ENCODE peak calls at places on chromosomes 7 and 10, in ten cellular contexts. H is NCI-H187; P is activated naive CD4-positive, alpha-beta T cell treated with anti-CD3 and anti-CD28 coated beads for 36 hours; O is dermis microvascular lymphatic vessel endothelial cell; M is AG09319; R is activated B cell treated with CpG ODN at 0.5 μM for 24 hours; V is RPMI7951; K is progenitor cell of endocrine pancreas; Q is heart right ventricle; Z is prostate gland. U is an unnamed sample.

GRCh38 chr7:15560968-15561367 is 847 bp downstream of the AGMO start:
- DNase-seq in H (no peak), P (no peak), O (no peak), M (no peak), R (no peak), V (no peak), K (no peak), Q (no peak), Z (no peak), U (no peak)

GRCh38 chr7:82167568-82168314 is 275.8 kb downstream of the CACNA2D1 start:
- DNase-seq in H (no peak), P (no peak), O (no peak), M (no peak), R (no peak), V (no peak), K (no peak), Q (no peak), Z (no peak), U (no peak)

GRCh38 chr10:110444009-110444347 is 53.7 kb upstream of the DUSP5 start:
- DNase-seq in H (no peak), P (no peak), O (no peak), M (no peak), R (no peak), V (no peak), K (no peak), Q (peak), Z (no peak), U (no peak)

GRCh38 chr10:126017961-126018560 is 121.7 kb downstream of the FANK1 start:
- DNase-seq in H (no peak), P (no peak), O (no peak), M (peak), R (no peak), V (peak), K (no peak), Q (no peak), Z (no peak), U (no peak)

GRCh38 chr7:44762300-44762699 is 13.7 kb downstream of the ZMIZ2 start:
- DNase-seq in H (no peak), P (no peak), O (no peak), M (no peak), R (no peak), V (no peak), K (no peak), Q (no peak), Z (no peak), U (no peak)

GRCh38 chr10:75207079-75207867 is 3.3 kb upstream of the VDAC2 start:
- DNase-seq in H (no peak), P (no peak), O (no peak), M (no peak), R (no peak), V (no peak), K (no peak), Q (no peak), Z (no peak), U (no peak)

GRCh38 chr10:3902809-3903410 is 117.9 kb upstream of the KLF6 start:
- DNase-seq in H (no peak), P (no peak), O (no peak), M (no peak), R (no peak), V (no peak), K (no peak), Q (no peak), Z (no peak), U (peak)

GRCh38 chr10:17183110-17183509 is 18.4 kb downstream of the TRDMT1 start:
- DNase-seq in H (no peak), P (no peak), O (no peak), M (no peak), R (no peak), V (no peak), K (no peak), Q (no peak), Z (no peak), U (peak)

GRCh38 chr7:156903232-156903909 is 10.4 kb upstream of the LMBR1 start:
- DNase-seq in H (no peak), P (peak), O (no peak), M (no peak), R (no peak), V (peak), K (no peak), Q (peak), Z (peak), U (peak)

GRCh38 chr7:71343039-71343438 is 211.1 kb downstream of the GALNT17 start:
- DNase-seq in H (no peak), P (no peak), O (no peak), M (no peak), R (no peak), V (no peak), K (no peak), Q (no peak), Z (no peak), U (no peak)

GRCh38 chr7:22613466-22613865 is 113.5 kb upstream of the STEAP1B start:
- DNase-seq in H (no peak), P (no peak), O (no peak), M (no peak), R (no peak), V (no peak), K (no peak), Q (no peak), Z (no peak), U (no peak)

GRCh38 chr7:26515462-26515861 is 223.8 kb downstream of the SNX10 start:
- DNase-seq in H (peak), P (no peak), O (no peak), M (no peak), R (no peak), V (peak), K (no peak), Q (no peak), Z (peak), U (no peak)

GRCh38 chr10:70106958-70107791 is 25.4 kb downstream of the AIFM2 start:
- DNase-seq in H (no peak), P (no peak), O (no peak), M (no peak), R (no peak), V (no peak), K (peak), Q (no peak), Z (no peak), U (peak)

GRCh38 chr10:84211566-84211965 is 13.8 kb downstream of the LRIT2 start:
- DNase-seq in H (no peak), P (no peak), O (no peak), M (no peak), R (no peak), V (no peak), K (no peak), Q (no peak), Z (no peak), U (no peak)

GRCh38 chr7:47337021-47337492 is 244.9 kb downstream of the TNS3 start:
- DNase-seq in H (no peak), P (no peak), O (no peak), M (no peak), R (no peak), V (no peak), K (no peak), Q (no peak), Z (no peak), U (no peak)

GRCh38 chr7:51066405-51066882 is 250.2 kb downstream of the COBL start:
- DNase-seq in H (no peak), P (no peak), O (no peak), M (no peak), R (no peak), V (no peak), K (no peak), Q (no peak), Z (no peak), U (no peak)

GRCh38 chr10:118195729-118196128 is 146.4 kb downstream of the FAM204A start:
- DNase-seq in H (no peak), P (no peak), O (no peak), M (no peak), R (no peak), V (no peak), K (no peak), Q (no peak), Z (no peak), U (no peak)

GRCh38 chr7:26117142-26117807 is 34.7 kb upstream of the NFE2L3 start:
- DNase-seq in H (no peak), P (peak), O (no peak), M (no peak), R (no peak), V (no peak), K (no peak), Q (no peak), Z (no peak), U (peak)

GRCh38 chr7:44980393-44981034 is 1.7 kb upstream of the MYO1G start:
- DNase-seq in H (no peak), P (peak), O (no peak), M (no peak), R (peak), V (peak), K (no peak), Q (no peak), Z (no peak), U (peak)

GRCh38 chr7:130867039-130867438 is 133.0 kb upstream of the KLF14 start:
- DNase-seq in H (no peak), P (no peak), O (no peak), M (no peak), R (no peak), V (no peak), K (no peak), Q (no peak), Z (no peak), U (no peak)

GRCh38 chr10:48745662-48746245 is 61.1 kb downstream of the WDFY4 start:
- DNase-seq in H (no peak), P (no peak), O (no peak), M (no peak), R (no peak), V (no peak), K (peak), Q (no peak), Z (no peak), U (no peak)

GRCh38 chr10:123100030-123100762 is 35.6 kb upstream of the HMX3 start:
- DNase-seq in H (no peak), P (no peak), O (no peak), M (no peak), R (no peak), V (peak), K (no peak), Q (no peak), Z (no peak), U (peak)

GRCh38 chr7:41886257-41886905 is 183.5 kb upstream of the INHBA start:
- DNase-seq in H (no peak), P (peak), O (no peak), M (peak), R (no peak), V (peak), K (no peak), Q (peak), Z (no peak), U (peak)